ENCODE peak calls at places on chromosomes 11 and 22, in seven cellular contexts. T is stomach, A is pancreas, I is thyroid gland, L is bronchial epithelial cell, N is foreskin fibroblast, X is transverse colon. R is an unnamed sample.

GRCh38 chr22:36198482-36198881 is 3.1 kb downstream of the APOL4 start:
- DNase-seq in T (no peak), A (no peak), I (no peak), L (no peak), N (no peak), X (no peak), R (no peak)

GRCh38 chr22:29031236-29031982 is 30.2 kb downstream of the C22orf31 start:
- DNase-seq in T (peak; percentile 44), A (peak; percentile 66), I (peak; percentile 91), L (peak; percentile 70), N (peak; percentile 96), X (peak; percentile 40), R (peak; percentile 66)

GRCh38 chr22:39176067-39176621 is 23.7 kb upstream of the CBX7 start:
- DNase-seq in T (peak; percentile 48), A (peak; percentile 88), I (peak; percentile 82), L (no peak), N (peak; percentile 73), X (peak; percentile 57), R (peak; percentile 64)

GRCh38 chr11:6402061-6402470 is 11.8 kb downstream of the SMPD1 start:
- DNase-seq in T (no peak), A (no peak), I (no peak), L (no peak), N (no peak), X (no peak), R (no peak)

GRCh38 chr11:73784080-73784634 is 3.5 kb upstream of the MRPL48 start:
- DNase-seq in T (no peak), A (no peak), I (no peak), L (peak; percentile 25), N (no peak), X (no peak), R (no peak)

GRCh38 chr11:111733655-111734088 is 32.5 kb downstream of the PPP2R1B start:
- DNase-seq in T (no peak), A (peak; percentile 80), I (peak; percentile 33), L (no peak), N (no peak), X (no peak), R (no peak)

GRCh38 chr11:121841487-121842167 is 274.4 kb downstream of the BLID start:
- DNase-seq in T (no peak), A (no peak), I (peak; percentile 4), L (no peak), N (peak; percentile 91), X (no peak), R (no peak)

GRCh38 chr11:112533682-112534081 is 273.0 kb upstream of the PLET1 start:
- DNase-seq in T (no peak), A (no peak), I (no peak), L (no peak), N (no peak), X (no peak), R (no peak)

GRCh38 chr11:2090172-2091111 is 48.7 kb downstream of the IGF2 start:
- DNase-seq in T (peak; percentile 24), A (peak; percentile 54), I (no peak), L (no peak), N (no peak), X (no peak), R (peak; percentile 41)

GRCh38 chr11:115054541-115055538 is 376.5 kb downstream of the NXPE2 start:
- DNase-seq in T (no peak), A (no peak), I (no peak), L (no peak), N (no peak), X (no peak), R (no peak)

GRCh38 chr11:831132-831864 is 1.5 kb upstream of the CD151 start:
- DNase-seq in T (no peak), A (peak; percentile 85), I (no peak), L (no peak), N (peak; percentile 61), X (no peak), R (peak; percentile 50)

GRCh38 chr11:119116235-119116594 is 5.2 kb upstream of the HINFP start:
- DNase-seq in T (no peak), A (peak; percentile 65), I (no peak), L (no peak), N (no peak), X (no peak), R (peak; percentile 54)

DNA sequence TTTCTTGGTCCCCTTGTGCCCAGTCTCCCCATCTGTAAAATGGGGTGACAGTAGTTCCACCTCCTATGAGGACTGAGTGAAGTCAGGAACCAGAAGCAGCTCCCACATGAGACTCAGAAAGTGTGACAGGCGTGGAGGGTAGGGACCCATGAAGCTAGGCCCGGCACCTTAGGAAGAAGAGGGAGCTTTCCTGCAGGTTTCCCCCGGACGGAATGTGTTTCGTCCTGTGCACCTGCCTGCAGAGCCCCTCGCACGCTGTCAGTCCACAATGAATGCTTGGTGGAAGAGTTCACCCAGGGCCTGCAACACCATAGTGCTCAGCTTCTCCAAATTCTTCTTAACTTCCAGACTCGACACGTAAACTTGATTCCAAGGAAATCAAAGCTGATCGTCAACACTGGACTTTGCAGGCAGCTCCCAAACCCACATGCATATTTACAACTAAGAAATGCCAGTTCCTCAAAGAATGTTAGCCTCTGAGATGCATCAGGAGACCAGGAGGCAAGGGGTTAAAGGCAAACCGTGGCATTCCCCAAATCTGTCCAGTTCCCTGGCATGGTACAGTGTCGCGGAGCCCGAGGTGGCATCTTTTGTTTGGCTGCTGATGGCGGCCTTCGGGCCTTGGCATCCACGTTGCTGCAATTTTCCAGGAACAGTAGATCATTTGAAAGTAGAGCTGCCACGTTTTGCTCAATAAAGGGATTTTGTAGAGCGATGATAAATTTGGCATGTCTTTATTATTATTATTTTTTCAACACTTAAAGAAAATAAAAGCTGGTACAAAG is 15.4 kb downstream of the LRP5 start:
- DNase-seq in T (no peak), A (no peak), I (no peak), L (no peak), N (no peak), X (no peak), R (no peak)
- H3K4me3 ChIP-seq in T (no peak overlapping the region), A (no peak overlapping the region), I (no peak overlapping the region), L (no peak overlapping the region), N (no peak overlapping the region), X (no peak overlapping the region), R (no peak overlapping the region)

DNA sequence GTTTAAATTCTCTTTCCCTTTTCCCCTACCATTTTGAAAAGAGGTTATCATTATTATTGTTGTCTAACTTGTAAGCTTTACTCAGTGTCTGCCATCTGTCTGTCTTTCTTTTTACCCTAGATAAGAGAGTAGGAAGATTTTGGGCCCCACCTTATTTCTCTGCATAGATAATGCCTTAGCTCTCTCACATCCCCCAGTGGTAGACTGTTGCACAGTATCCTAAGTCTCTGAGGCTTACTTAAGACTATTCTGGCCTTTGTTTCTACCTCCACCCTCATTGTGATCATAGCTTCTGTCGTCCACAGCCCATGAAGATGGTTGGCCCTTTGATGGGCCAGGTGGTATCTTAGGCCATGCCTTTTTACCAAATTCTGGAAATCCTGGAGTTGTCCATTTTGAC is 3.6 kb upstream of the OR51L1 start:
- DNase-seq in T (no peak), A (no peak), I (no peak), L (no peak), N (no peak), X (no peak), R (no peak)
- TF ChIP-seq CTCF in T (no peak), A (no peak), I (peak; percentile 9), L (no peak), N (no peak), X (no peak), R (no peak)

GRCh38 chr22:20422271-20422958 is 15.2 kb downstream of the SCARF2 start:
- DNase-seq in T (no peak), A (peak; percentile 43), I (no peak), L (no peak), N (peak; percentile 54), X (no peak), R (no peak)
- H3K4me3 ChIP-seq in T (no peak overlapping the region), A (no peak overlapping the region), I (no peak overlapping the region), L (no peak overlapping the region), N (no peak overlapping the region), X (no peak overlapping the region), R (no peak overlapping the region)

DNA sequence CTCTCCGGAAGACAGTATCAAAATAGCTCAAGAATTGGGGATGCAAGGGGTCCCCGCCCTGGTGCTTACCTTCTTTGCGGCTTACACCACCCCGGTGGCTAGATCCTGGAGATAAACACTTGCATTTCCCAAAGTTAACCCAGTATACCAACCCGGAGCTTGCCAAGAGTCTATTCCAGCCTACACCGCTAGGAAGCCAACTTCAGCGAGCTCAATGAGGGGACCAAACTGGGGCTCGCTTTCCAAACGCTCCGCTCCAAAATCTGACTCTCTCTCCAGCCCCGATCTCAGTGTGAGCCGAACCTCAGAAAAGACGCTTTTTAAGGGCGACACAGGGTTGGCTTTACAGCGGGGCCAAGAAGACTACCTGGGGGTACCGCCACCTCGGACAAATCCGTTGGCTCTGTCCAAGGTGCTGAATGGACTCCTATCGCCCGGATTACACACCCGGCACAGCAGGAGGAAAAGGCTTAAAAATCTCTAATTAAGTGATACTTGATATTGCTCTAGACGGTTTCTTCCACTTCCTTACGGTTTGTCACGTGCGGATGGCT is 20.1 kb upstream of the BDNF start:
- DNase-seq in T (no peak), A (no peak), I (peak; percentile 66), L (peak; percentile 29), N (no peak), X (peak; percentile 21), R (peak; percentile 28)
- TF ChIP-seq CTCF in T (no peak), A (no peak), I (no peak), L (peak; percentile 10), N (peak; percentile 28), X (no peak), R (no peak)

R was measured in mucosa of descending colon.